ENCODE peak calls at places on chromosomes 4 and X, in four cellular contexts. One of them, this sample, is unnamed.

GRCh38 chrX:137187540-137187939 is 153.7 kb upstream of the GPR101 start:
- DNase-seq in K562: no peak
- DNase-seq in GM12878: no peak
- DNase-seq in H1: no peak
- DNase-seq in this sample: no peak

GRCh38 chrX:94721386-94721785 is 1047.4 kb downstream of the FAM133A start:
- DNase-seq in GM12878: no peak
- DNase-seq in H1: no peak
- DNase-seq in K562: no peak
- DNase-seq in this sample: no peak

GRCh38 chrX:120287513-120288112 is 23.6 kb downstream of the TMEM255A start:
- DNase-seq in H1: no peak
- DNase-seq in K562: no peak
- DNase-seq in GM12878: peak; percentile 39
- DNase-seq in this sample: no peak

GRCh38 chr4:151822331-151822730 is 61.5 kb upstream of the GATB start:
- DNase-seq in GM12878: no peak
- DNase-seq in H1: no peak
- DNase-seq in K562: no peak
- DNase-seq in this sample: no peak

GRCh38 chrX:25198253-25198652 is 182.5 kb upstream of the ARX start:
- DNase-seq in H1: no peak
- DNase-seq in GM12878: no peak
- DNase-seq in K562: no peak
- DNase-seq in this sample: no peak

GRCh38 chrX:23884427-23885024 is 23.2 kb downstream of the APOO start:
- DNase-seq in H1: no peak
- DNase-seq in K562: peak; percentile 70
- DNase-seq in GM12878: no peak
- DNase-seq in this sample: no peak

GRCh38 chr4:19195696-19196095 is 1056.0 kb upstream of the SLIT2 start:
- DNase-seq in GM12878: no peak
- DNase-seq in K562: no peak
- DNase-seq in H1: peak; percentile 53
- DNase-seq in this sample: no peak

GRCh38 chr4:174058846-174059245 is 224.6 kb downstream of the FBXO8 start:
- DNase-seq in K562: no peak
- DNase-seq in GM12878: no peak
- DNase-seq in H1: no peak
- DNase-seq in this sample: no peak

GRCh38 chr4:184444215-184444952 is 30.0 kb downstream of the IRF2 start:
- DNase-seq in H1: no peak
- DNase-seq in K562: no peak
- DNase-seq in GM12878: no peak
- DNase-seq in this sample: no peak

GRCh38 chrX:108091878-108092291 is 307 bp downstream of the ATG4A start:
- DNase-seq in K562: peak; percentile 31
- DNase-seq in H1: no peak
- DNase-seq in GM12878: no peak
- DNase-seq in this sample: peak; percentile 8

GRCh38 chr4:99651370-99651769 is 6.3 kb downstream of the C4orf54 start:
- DNase-seq in K562: no peak
- DNase-seq in H1: no peak
- DNase-seq in GM12878: no peak
- DNase-seq in this sample: no peak

GRCh38 chr4:184649971-184650855 is 675 bp downstream of the PRIMPOL start:
- DNase-seq in K562: peak; percentile 14
- DNase-seq in GM12878: no peak
- DNase-seq in H1: no peak
- DNase-seq in this sample: no peak

GRCh38 chr4:81142744-81143143 is 72.3 kb downstream of the PRKG2 start:
- DNase-seq in GM12878: no peak
- DNase-seq in K562: no peak
- DNase-seq in H1: no peak
- DNase-seq in this sample: no peak

GRCh38 chrX:9788908-9789307 is 2.7 kb downstream of the SHROOM2 start:
- DNase-seq in K562: no peak
- DNase-seq in GM12878: no peak
- DNase-seq in H1: no peak
- DNase-seq in this sample: no peak

GRCh38 chr4:90317785-90318184 is 190.6 kb downstream of the CCSER1 start:
- DNase-seq in H1: no peak
- DNase-seq in GM12878: no peak
- DNase-seq in K562: no peak
- DNase-seq in this sample: peak; percentile 86

GRCh38 chr4:4711902-4712301 is 147.6 kb upstream of the MSX1 start:
- DNase-seq in H1: no peak
- DNase-seq in K562: no peak
- DNase-seq in GM12878: no peak
- DNase-seq in this sample: peak; percentile 23

GRCh38 chr4:122798101-122798500 is 28.5 kb upstream of the FGF2 start:
- DNase-seq in GM12878: no peak
- DNase-seq in K562: peak; percentile 76
- DNase-seq in H1: no peak
- DNase-seq in this sample: no peak

GRCh38 chr4:15717126-15717525 is 14.3 kb downstream of the BST1 start:
- DNase-seq in K562: no peak
- DNase-seq in H1: no peak
- DNase-seq in GM12878: no peak
- DNase-seq in this sample: no peak

GRCh38 chrX:20585782-20586181 is 319.1 kb upstream of the RPS6KA3 start:
- DNase-seq in H1: no peak
- DNase-seq in GM12878: no peak
- DNase-seq in K562: no peak
- DNase-seq in this sample: no peak

GRCh38 chr4:108433832-108434231 is 186.5 kb upstream of the RPL34 start:
- DNase-seq in H1: no peak
- DNase-seq in K562: no peak
- DNase-seq in GM12878: no peak
- DNase-seq in this sample: no peak

GRCh38 chr4:90419124-90419711 is 292.0 kb downstream of the CCSER1 start:
- DNase-seq in GM12878: no peak
- DNase-seq in H1: no peak
- DNase-seq in K562: no peak
- DNase-seq in this sample: peak; percentile 3

GRCh38 chrX:9928083-9928482 is 39.1 kb upstream of the CLDN34 start:
- DNase-seq in GM12878: no peak
- DNase-seq in K562: no peak
- DNase-seq in H1: peak; percentile 57
- DNase-seq in this sample: no peak

GRCh38 chrX:53093177-53093655 is 726 bp upstream of the KANTR start:
- DNase-seq in GM12878: no peak
- DNase-seq in K562: peak; percentile 78
- DNase-seq in H1: peak; percentile 75
- DNase-seq in this sample: peak; percentile 65

GRCh38 chr4:10160280-10160856 is 43.8 kb upstream of the WDR1 start:
- DNase-seq in H1: no peak
- DNase-seq in GM12878: no peak
- DNase-seq in K562: peak; percentile 51
- DNase-seq in this sample: peak; percentile 31

GRCh38 chr4:169160825-169161224 is 109.9 kb downstream of the SH3RF1 start:
- DNase-seq in K562: no peak
- DNase-seq in H1: no peak
- DNase-seq in GM12878: no peak
- DNase-seq in this sample: no peak

GRCh38 chr4:65453398-65453797 is 216.9 kb downstream of the EPHA5 start:
- DNase-seq in H1: no peak
- DNase-seq in K562: no peak
- DNase-seq in GM12878: no peak
- DNase-seq in this sample: no peak

GRCh38 chrX:140756948-140757347 is 47.4 kb downstream of the LINC00632 start:
- DNase-seq in GM12878: no peak
- DNase-seq in H1: no peak
- DNase-seq in K562: no peak
- DNase-seq in this sample: no peak

GRCh38 chr4:87120411-87121162 is 99.8 kb downstream of the KLHL8 start:
- DNase-seq in H1: no peak
- DNase-seq in K562: no peak
- DNase-seq in GM12878: no peak
- DNase-seq in this sample: no peak

GRCh38 chr4:145289403-145290076 is 109.2 kb upstream of the OTUD4 start:
- DNase-seq in GM12878: no peak
- DNase-seq in K562: no peak
- DNase-seq in H1: no peak
- DNase-seq in this sample: no peak

GRCh38 chr4:87839309-87839946 is 6.7 kb downstream of the MEPE start:
- DNase-seq in K562: peak; percentile 32
- DNase-seq in GM12878: no peak
- DNase-seq in H1: no peak
- DNase-seq in this sample: no peak

GRCh38 chrX:41047878-41048534 is 37.2 kb upstream of the USP9X start:
- DNase-seq in H1: no peak
- DNase-seq in GM12878: no peak
- DNase-seq in K562: peak; percentile 46
- DNase-seq in this sample: no peak

GRCh38 chr4:110619401-110620247 is 3.3 kb downstream of the PITX2 start:
- DNase-seq in H1: peak; percentile 71
- DNase-seq in GM12878: no peak
- DNase-seq in K562: no peak
- DNase-seq in this sample: no peak
- TF ChIP-seq EZH2 in H1: peak; percentile 90
- TF ChIP-seq EZH2 in GM12878: peak; percentile 35
- TF ChIP-seq EZH2 in K562: no peak
- TF ChIP-seq EZH2 in this sample: no peak

DNA sequence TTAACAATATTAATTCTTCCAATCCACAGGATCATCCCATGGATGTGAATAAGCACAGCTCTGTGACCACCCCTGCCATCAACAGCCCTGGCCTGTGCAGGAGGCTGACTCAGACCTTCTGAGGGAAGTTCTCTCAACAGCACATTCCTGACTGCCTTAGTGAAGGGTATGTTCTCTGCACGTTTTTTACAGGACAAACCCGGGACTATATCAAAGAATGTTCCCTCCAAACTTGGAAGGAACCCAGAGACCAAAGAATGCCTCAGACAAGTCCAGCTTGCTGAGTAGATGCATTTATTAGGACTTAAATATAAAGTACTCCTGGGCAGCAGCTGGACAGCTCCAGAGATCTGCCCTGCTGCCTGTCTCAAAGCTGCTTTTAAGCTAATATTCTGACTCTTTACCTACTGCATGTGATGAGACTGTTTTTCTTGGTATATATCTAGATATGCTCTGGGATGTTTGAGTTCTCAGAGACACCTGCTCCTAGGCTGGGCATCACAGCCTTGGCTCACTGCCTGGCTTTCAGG is 1127.8 kb upstream of the PRKX start:
- DNase-seq in H1: no peak
- DNase-seq in K562: no peak
- DNase-seq in GM12878: no peak
- DNase-seq in this sample: no peak
- TF ChIP-seq EGR1 in H1: no peak
- TF ChIP-seq EGR1 in K562: no peak
- TF ChIP-seq EGR1 in GM12878: no peak
- TF ChIP-seq EGR1 in this sample: no peak

GRCh38 chr4:1792832-1793495 is at the start of gene FGFR3:
- DNase-seq in K562: peak; percentile 98
- DNase-seq in H1: peak; percentile 83
- DNase-seq in GM12878: no peak
- DNase-seq in this sample: no peak

GRCh38 chr4:1795304-1796195 is 2.5 kb downstream of the FGFR3 start:
- DNase-seq in H1: no peak
- DNase-seq in K562: peak; percentile 89
- DNase-seq in GM12878: no peak
- DNase-seq in this sample: no peak

GRCh38 chr4:1793496-1793840 is 375 bp downstream of the FGFR3 start:
- DNase-seq in GM12878: no peak
- DNase-seq in H1: no peak
- DNase-seq in K562: peak; percentile 71
- DNase-seq in this sample: no peak

GRCh38 chr4:1794809-1795303 is 1.8 kb downstream of the FGFR3 start:
- DNase-seq in H1: no peak
- DNase-seq in K562: no peak
- DNase-seq in GM12878: no peak
- DNase-seq in this sample: no peak

GRCh38 chr4:1793940-1794808 is 1.1 kb downstream of the FGFR3 start:
- DNase-seq in GM12878: no peak
- DNase-seq in H1: no peak
- DNase-seq in K562: peak; percentile 46
- DNase-seq in this sample: no peak
- TF ChIP-seq EZH2 in GM12878: no peak
- TF ChIP-seq EZH2 in H1: no peak
- TF ChIP-seq EZH2 in K562: no peak
- TF ChIP-seq EZH2 in this sample: no peak

GRCh38 chr4:20341121-20341758 is 89.5 kb downstream of the SLIT2 start:
- DNase-seq in GM12878: no peak
- DNase-seq in K562: no peak
- DNase-seq in H1: no peak
- DNase-seq in this sample: no peak
- TF ChIP-seq EGR1 in GM12878: no peak
- TF ChIP-seq EGR1 in K562: no peak
- TF ChIP-seq EGR1 in H1: no peak
- TF ChIP-seq EGR1 in this sample: no peak

GRCh38 chrX:13258725-13259124 is 61.1 kb downstream of the ATXN3L start:
- DNase-seq in GM12878: peak; percentile 51
- DNase-seq in H1: no peak
- DNase-seq in K562: no peak
- DNase-seq in this sample: no peak

GRCh38 chrX:13258052-13258444 is 61.8 kb downstream of the ATXN3L start:
- DNase-seq in K562: no peak
- DNase-seq in H1: no peak
- DNase-seq in GM12878: no peak
- DNase-seq in this sample: no peak

GRCh38 chrX:13260598-13260997 is 59.3 kb downstream of the ATXN3L start:
- DNase-seq in GM12878: no peak
- DNase-seq in K562: no peak
- DNase-seq in H1: no peak
- DNase-seq in this sample: no peak

GRCh38 chrX:13263560-13264251 is 56.1 kb downstream of the ATXN3L start:
- DNase-seq in H1: no peak
- DNase-seq in GM12878: peak; percentile 66
- DNase-seq in K562: no peak
- DNase-seq in this sample: no peak

GRCh38 chrX:13261348-13261747 is 58.5 kb downstream of the ATXN3L start:
- DNase-seq in H1: no peak
- DNase-seq in K562: no peak
- DNase-seq in GM12878: no peak
- DNase-seq in this sample: no peak
- TF ChIP-seq EZH2 in H1: no peak
- TF ChIP-seq EZH2 in K562: no peak
- TF ChIP-seq EZH2 in GM12878: no peak
- TF ChIP-seq EZH2 in this sample: no peak

GRCh38 chr4:187444061-187444460 is 551.5 kb upstream of the ZFP42 start:
- DNase-seq in H1: no peak
- DNase-seq in GM12878: no peak
- DNase-seq in K562: no peak
- DNase-seq in this sample: no peak
- TF ChIP-seq EGR1 in H1: no peak
- TF ChIP-seq EGR1 in GM12878: no peak
- TF ChIP-seq EGR1 in K562: no peak
- TF ChIP-seq EGR1 in this sample: no peak

This sample was measured in HCT116.